ENCODE peak calls at places on chromosomes 12 and 14, in eight cellular contexts. One of them, this sample, is unnamed.

GRCh38 chr14:76309572-76310551 is 66.1 kb upstream of the ESRRB start:
- DNase-seq in amniotic epithelial cell: no peak
- DNase-seq in NCI-H774: no peak
- DNase-seq in stimulated activated CD8-positive, alpha-beta memory T cell treated with anti-CD3 and anti-CD28 coated beads, Interleukin-2, amount 100 ng/mL, for 1 hour: no peak
- DNase-seq in bronchial epithelial cell: no peak
- DNase-seq in stimulated activated CD4-positive, alpha-beta T cell treated with anti-CD3 and anti-CD28 coated beads, Interleukin-12 subunit alpha, Interleukin-12 subunit beta, amount 100 ng/mL, for 4 hours: no peak
- DNase-seq in stimulated activated effector memory CD8-positive, alpha-beta T cell treated with anti-CD3 and anti-CD28 coated beads, Interleukin-12 subunit alpha, Interleukin-12 subunit beta, amount 100 ng/mL, for 72 hours: no peak
- DNase-seq in CD4-positive, alpha-beta T cell: no peak
- DNase-seq in this sample: no peak

GRCh38 chr12:31759621-31760459 is 31.0 kb upstream of the AMN1 start:
- DNase-seq in amniotic epithelial cell: no peak
- DNase-seq in NCI-H774: no peak
- DNase-seq in stimulated activated CD8-positive, alpha-beta memory T cell treated with anti-CD3 and anti-CD28 coated beads, Interleukin-2, amount 100 ng/mL, for 1 hour: no peak
- DNase-seq in bronchial epithelial cell: no peak
- DNase-seq in stimulated activated CD4-positive, alpha-beta T cell treated with anti-CD3 and anti-CD28 coated beads, Interleukin-12 subunit alpha, Interleukin-12 subunit beta, amount 100 ng/mL, for 4 hours: no peak
- DNase-seq in stimulated activated effector memory CD8-positive, alpha-beta T cell treated with anti-CD3 and anti-CD28 coated beads, Interleukin-12 subunit alpha, Interleukin-12 subunit beta, amount 100 ng/mL, for 72 hours: no peak
- DNase-seq in CD4-positive, alpha-beta T cell: no peak
- DNase-seq in this sample: no peak

GRCh38 chr14:66141733-66142132 is 344.4 kb upstream of the CCDC196 start:
- DNase-seq in amniotic epithelial cell: no peak
- DNase-seq in NCI-H774: no peak
- DNase-seq in stimulated activated CD8-positive, alpha-beta memory T cell treated with anti-CD3 and anti-CD28 coated beads, Interleukin-2, amount 100 ng/mL, for 1 hour: no peak
- DNase-seq in bronchial epithelial cell: no peak
- DNase-seq in stimulated activated CD4-positive, alpha-beta T cell treated with anti-CD3 and anti-CD28 coated beads, Interleukin-12 subunit alpha, Interleukin-12 subunit beta, amount 100 ng/mL, for 4 hours: no peak
- DNase-seq in stimulated activated effector memory CD8-positive, alpha-beta T cell treated with anti-CD3 and anti-CD28 coated beads, Interleukin-12 subunit alpha, Interleukin-12 subunit beta, amount 100 ng/mL, for 72 hours: no peak
- DNase-seq in CD4-positive, alpha-beta T cell: no peak
- DNase-seq in this sample: no peak

GRCh38 chr12:118237908-118238307 is 102.0 kb downstream of the PEBP1 start:
- DNase-seq in amniotic epithelial cell: peak; percentile 77
- DNase-seq in NCI-H774: no peak
- DNase-seq in stimulated activated CD8-positive, alpha-beta memory T cell treated with anti-CD3 and anti-CD28 coated beads, Interleukin-2, amount 100 ng/mL, for 1 hour: no peak
- DNase-seq in bronchial epithelial cell: peak; percentile 96
- DNase-seq in stimulated activated CD4-positive, alpha-beta T cell treated with anti-CD3 and anti-CD28 coated beads, Interleukin-12 subunit alpha, Interleukin-12 subunit beta, amount 100 ng/mL, for 4 hours: no peak
- DNase-seq in stimulated activated effector memory CD8-positive, alpha-beta T cell treated with anti-CD3 and anti-CD28 coated beads, Interleukin-12 subunit alpha, Interleukin-12 subunit beta, amount 100 ng/mL, for 72 hours: no peak
- DNase-seq in CD4-positive, alpha-beta T cell: no peak
- DNase-seq in this sample: peak; percentile 15

GRCh38 chr14:68566075-68566474 is 226.8 kb downstream of the ZFP36L1 start:
- DNase-seq in amniotic epithelial cell: no peak
- DNase-seq in NCI-H774: no peak
- DNase-seq in stimulated activated CD8-positive, alpha-beta memory T cell treated with anti-CD3 and anti-CD28 coated beads, Interleukin-2, amount 100 ng/mL, for 1 hour: no peak
- DNase-seq in bronchial epithelial cell: peak; percentile 65
- DNase-seq in stimulated activated CD4-positive, alpha-beta T cell treated with anti-CD3 and anti-CD28 coated beads, Interleukin-12 subunit alpha, Interleukin-12 subunit beta, amount 100 ng/mL, for 4 hours: no peak
- DNase-seq in stimulated activated effector memory CD8-positive, alpha-beta T cell treated with anti-CD3 and anti-CD28 coated beads, Interleukin-12 subunit alpha, Interleukin-12 subunit beta, amount 100 ng/mL, for 72 hours: no peak
- DNase-seq in CD4-positive, alpha-beta T cell: no peak
- DNase-seq in this sample: no peak

GRCh38 chr12:115849262-115849943 is 428.1 kb downstream of the MED13L start:
- DNase-seq in amniotic epithelial cell: no peak
- DNase-seq in NCI-H774: no peak
- DNase-seq in stimulated activated CD8-positive, alpha-beta memory T cell treated with anti-CD3 and anti-CD28 coated beads, Interleukin-2, amount 100 ng/mL, for 1 hour: no peak
- DNase-seq in bronchial epithelial cell: no peak
- DNase-seq in stimulated activated CD4-positive, alpha-beta T cell treated with anti-CD3 and anti-CD28 coated beads, Interleukin-12 subunit alpha, Interleukin-12 subunit beta, amount 100 ng/mL, for 4 hours: no peak
- DNase-seq in stimulated activated effector memory CD8-positive, alpha-beta T cell treated with anti-CD3 and anti-CD28 coated beads, Interleukin-12 subunit alpha, Interleukin-12 subunit beta, amount 100 ng/mL, for 72 hours: no peak
- DNase-seq in CD4-positive, alpha-beta T cell: no peak
- DNase-seq in this sample: no peak

GRCh38 chr12:15546102-15546701 is 223.9 kb downstream of the PTPRO start:
- DNase-seq in amniotic epithelial cell: no peak
- DNase-seq in NCI-H774: no peak
- DNase-seq in stimulated activated CD8-positive, alpha-beta memory T cell treated with anti-CD3 and anti-CD28 coated beads, Interleukin-2, amount 100 ng/mL, for 1 hour: no peak
- DNase-seq in bronchial epithelial cell: no peak
- DNase-seq in stimulated activated CD4-positive, alpha-beta T cell treated with anti-CD3 and anti-CD28 coated beads, Interleukin-12 subunit alpha, Interleukin-12 subunit beta, amount 100 ng/mL, for 4 hours: no peak
- DNase-seq in stimulated activated effector memory CD8-positive, alpha-beta T cell treated with anti-CD3 and anti-CD28 coated beads, Interleukin-12 subunit alpha, Interleukin-12 subunit beta, amount 100 ng/mL, for 72 hours: no peak
- DNase-seq in CD4-positive, alpha-beta T cell: peak; percentile 24
- DNase-seq in this sample: no peak

GRCh38 chr12:110536834-110537604 is 34.9 kb downstream of the RAD9B start:
- DNase-seq in amniotic epithelial cell: no peak
- DNase-seq in NCI-H774: peak; percentile 60
- DNase-seq in stimulated activated CD8-positive, alpha-beta memory T cell treated with anti-CD3 and anti-CD28 coated beads, Interleukin-2, amount 100 ng/mL, for 1 hour: no peak
- DNase-seq in bronchial epithelial cell: peak; percentile 77
- DNase-seq in stimulated activated CD4-positive, alpha-beta T cell treated with anti-CD3 and anti-CD28 coated beads, Interleukin-12 subunit alpha, Interleukin-12 subunit beta, amount 100 ng/mL, for 4 hours: no peak
- DNase-seq in stimulated activated effector memory CD8-positive, alpha-beta T cell treated with anti-CD3 and anti-CD28 coated beads, Interleukin-12 subunit alpha, Interleukin-12 subunit beta, amount 100 ng/mL, for 72 hours: no peak
- DNase-seq in CD4-positive, alpha-beta T cell: no peak
- DNase-seq in this sample: no peak

GRCh38 chr12:105418232-105418631 is 87.7 kb downstream of the C12orf75 start:
- DNase-seq in amniotic epithelial cell: peak; percentile 67
- DNase-seq in NCI-H774: no peak
- DNase-seq in stimulated activated CD8-positive, alpha-beta memory T cell treated with anti-CD3 and anti-CD28 coated beads, Interleukin-2, amount 100 ng/mL, for 1 hour: no peak
- DNase-seq in bronchial epithelial cell: peak; percentile 92
- DNase-seq in stimulated activated CD4-positive, alpha-beta T cell treated with anti-CD3 and anti-CD28 coated beads, Interleukin-12 subunit alpha, Interleukin-12 subunit beta, amount 100 ng/mL, for 4 hours: no peak
- DNase-seq in stimulated activated effector memory CD8-positive, alpha-beta T cell treated with anti-CD3 and anti-CD28 coated beads, Interleukin-12 subunit alpha, Interleukin-12 subunit beta, amount 100 ng/mL, for 72 hours: no peak
- DNase-seq in CD4-positive, alpha-beta T cell: no peak
- DNase-seq in this sample: peak; percentile 29

GRCh38 chr12:10385181-10385613 is 4.6 kb downstream of the KLRK1 start:
- DNase-seq in amniotic epithelial cell: peak; percentile 91
- DNase-seq in NCI-H774: no peak
- DNase-seq in stimulated activated CD8-positive, alpha-beta memory T cell treated with anti-CD3 and anti-CD28 coated beads, Interleukin-2, amount 100 ng/mL, for 1 hour: no peak
- DNase-seq in bronchial epithelial cell: peak; percentile 91
- DNase-seq in stimulated activated CD4-positive, alpha-beta T cell treated with anti-CD3 and anti-CD28 coated beads, Interleukin-12 subunit alpha, Interleukin-12 subunit beta, amount 100 ng/mL, for 4 hours: no peak
- DNase-seq in stimulated activated effector memory CD8-positive, alpha-beta T cell treated with anti-CD3 and anti-CD28 coated beads, Interleukin-12 subunit alpha, Interleukin-12 subunit beta, amount 100 ng/mL, for 72 hours: no peak
- DNase-seq in CD4-positive, alpha-beta T cell: no peak
- DNase-seq in this sample: peak; percentile 77

GRCh38 chr12:80356092-80356491 is 87.9 kb upstream of the PTPRQ start:
- DNase-seq in amniotic epithelial cell: no peak
- DNase-seq in NCI-H774: no peak
- DNase-seq in stimulated activated CD8-positive, alpha-beta memory T cell treated with anti-CD3 and anti-CD28 coated beads, Interleukin-2, amount 100 ng/mL, for 1 hour: no peak
- DNase-seq in bronchial epithelial cell: no peak
- DNase-seq in stimulated activated CD4-positive, alpha-beta T cell treated with anti-CD3 and anti-CD28 coated beads, Interleukin-12 subunit alpha, Interleukin-12 subunit beta, amount 100 ng/mL, for 4 hours: no peak
- DNase-seq in stimulated activated effector memory CD8-positive, alpha-beta T cell treated with anti-CD3 and anti-CD28 coated beads, Interleukin-12 subunit alpha, Interleukin-12 subunit beta, amount 100 ng/mL, for 72 hours: no peak
- DNase-seq in CD4-positive, alpha-beta T cell: no peak
- DNase-seq in this sample: no peak

GRCh38 chr14:77612011-77612620 is 4.3 kb downstream of the SPTLC2 start:
- DNase-seq in amniotic epithelial cell: peak; percentile 74
- DNase-seq in NCI-H774: no peak
- DNase-seq in stimulated activated CD8-positive, alpha-beta memory T cell treated with anti-CD3 and anti-CD28 coated beads, Interleukin-2, amount 100 ng/mL, for 1 hour: no peak
- DNase-seq in bronchial epithelial cell: no peak
- DNase-seq in stimulated activated CD4-positive, alpha-beta T cell treated with anti-CD3 and anti-CD28 coated beads, Interleukin-12 subunit alpha, Interleukin-12 subunit beta, amount 100 ng/mL, for 4 hours: no peak
- DNase-seq in stimulated activated effector memory CD8-positive, alpha-beta T cell treated with anti-CD3 and anti-CD28 coated beads, Interleukin-12 subunit alpha, Interleukin-12 subunit beta, amount 100 ng/mL, for 72 hours: no peak
- DNase-seq in CD4-positive, alpha-beta T cell: no peak
- DNase-seq in this sample: peak; percentile 50

GRCh38 chr12:102334765-102335164 is 137.1 kb upstream of the PMCH start:
- DNase-seq in amniotic epithelial cell: no peak
- DNase-seq in NCI-H774: no peak
- DNase-seq in stimulated activated CD8-positive, alpha-beta memory T cell treated with anti-CD3 and anti-CD28 coated beads, Interleukin-2, amount 100 ng/mL, for 1 hour: no peak
- DNase-seq in bronchial epithelial cell: no peak
- DNase-seq in stimulated activated CD4-positive, alpha-beta T cell treated with anti-CD3 and anti-CD28 coated beads, Interleukin-12 subunit alpha, Interleukin-12 subunit beta, amount 100 ng/mL, for 4 hours: no peak
- DNase-seq in stimulated activated effector memory CD8-positive, alpha-beta T cell treated with anti-CD3 and anti-CD28 coated beads, Interleukin-12 subunit alpha, Interleukin-12 subunit beta, amount 100 ng/mL, for 72 hours: no peak
- DNase-seq in CD4-positive, alpha-beta T cell: no peak
- DNase-seq in this sample: no peak